ENCODE peak calls at places on chromosomes 7 and 10, in four cellular contexts. One of them, this sample, is unnamed.

GRCh38 chr7:892648-893593 is 16.6 kb downstream of the GET4 start:
- DNase-seq in CD4-positive, alpha-beta memory T cell: no peak
- DNase-seq in fibroblast of the conjunctiva: no peak
- DNase-seq in adrenal gland: no peak
- DNase-seq in this sample: no peak

GRCh38 chr7:150971242-150972048 is 6.7 kb downstream of the KCNH2 start:
- DNase-seq in CD4-positive, alpha-beta memory T cell: no peak
- DNase-seq in fibroblast of the conjunctiva: no peak
- DNase-seq in adrenal gland: no peak
- DNase-seq in this sample: no peak

GRCh38 chr7:100191775-100192174 is 14.1 kb downstream of the STAG3 start:
- DNase-seq in CD4-positive, alpha-beta memory T cell: no peak
- DNase-seq in fibroblast of the conjunctiva: no peak
- DNase-seq in adrenal gland: no peak
- DNase-seq in this sample: no peak

GRCh38 chr7:72405389-72405788 is 6.7 kb downstream of the CALN1 start:
- DNase-seq in CD4-positive, alpha-beta memory T cell: no peak
- DNase-seq in fibroblast of the conjunctiva: no peak
- DNase-seq in adrenal gland: no peak
- DNase-seq in this sample: no peak

GRCh38 chr10:1643161-1643910 is 94.0 kb downstream of the ADARB2 start:
- DNase-seq in CD4-positive, alpha-beta memory T cell: no peak
- DNase-seq in fibroblast of the conjunctiva: no peak
- DNase-seq in adrenal gland: no peak
- DNase-seq in this sample: peak; percentile 17

GRCh38 chr10:123132576-123133477 is 2.9 kb upstream of the HMX3 start:
- DNase-seq in CD4-positive, alpha-beta memory T cell: peak; percentile 79
- DNase-seq in fibroblast of the conjunctiva: peak; percentile 55
- DNase-seq in adrenal gland: peak; percentile 88
- DNase-seq in this sample: peak; percentile 77

GRCh38 chr7:1293950-1294728 is 61.5 kb downstream of the UNCX start:
- DNase-seq in CD4-positive, alpha-beta memory T cell: no peak
- DNase-seq in fibroblast of the conjunctiva: no peak
- DNase-seq in adrenal gland: no peak
- DNase-seq in this sample: no peak

GRCh38 chr7:3712841-3713240 is 411.8 kb downstream of the SDK1 start:
- DNase-seq in CD4-positive, alpha-beta memory T cell: no peak
- DNase-seq in fibroblast of the conjunctiva: no peak
- DNase-seq in adrenal gland: no peak
- DNase-seq in this sample: no peak

GRCh38 chr10:34736976-34737771 is 77.9 kb downstream of the PARD3 start:
- DNase-seq in CD4-positive, alpha-beta memory T cell: no peak
- DNase-seq in fibroblast of the conjunctiva: no peak
- DNase-seq in adrenal gland: no peak
- DNase-seq in this sample: peak; percentile 53

GRCh38 chr10:31304261-31304970 is 14.6 kb upstream of the ZEB1 start:
- DNase-seq in CD4-positive, alpha-beta memory T cell: no peak
- DNase-seq in fibroblast of the conjunctiva: no peak
- DNase-seq in adrenal gland: no peak
- DNase-seq in this sample: no peak

GRCh38 chr10:63681965-63682704 is 160.9 kb downstream of the REEP3 start:
- DNase-seq in CD4-positive, alpha-beta memory T cell: no peak
- DNase-seq in fibroblast of the conjunctiva: peak; percentile 94
- DNase-seq in adrenal gland: no peak
- DNase-seq in this sample: no peak

GRCh38 chr10:31157125-31157983 is 125.7 kb upstream of the ZNF438 start:
- DNase-seq in CD4-positive, alpha-beta memory T cell: no peak
- DNase-seq in fibroblast of the conjunctiva: peak; percentile 57
- DNase-seq in adrenal gland: peak; percentile 55
- DNase-seq in this sample: no peak

GRCh38 chr10:43394868-43395267 is 14.1 kb downstream of the HNRNPF start:
- DNase-seq in CD4-positive, alpha-beta memory T cell: no peak
- DNase-seq in fibroblast of the conjunctiva: no peak
- DNase-seq in adrenal gland: no peak
- DNase-seq in this sample: no peak

GRCh38 chr10:70613941-70614340 is 11.4 kb upstream of the PRF1 start:
- DNase-seq in CD4-positive, alpha-beta memory T cell: no peak
- DNase-seq in fibroblast of the conjunctiva: no peak
- DNase-seq in adrenal gland: no peak
- DNase-seq in this sample: no peak

GRCh38 chr10:73920084-73920483 is 9.2 kb downstream of the PLAU start:
- DNase-seq in CD4-positive, alpha-beta memory T cell: no peak
- DNase-seq in fibroblast of the conjunctiva: peak; percentile 60
- DNase-seq in adrenal gland: peak; percentile 40
- DNase-seq in this sample: no peak